ENCODE peak calls at places on chromosomes 16 and 17, in eight cellular contexts. Y is neuronal stem cell; D is hepatic stellate cell; K is endodermal cell; J is stimulated activated CD8-positive, alpha-beta memory T cell treated with anti-CD3 and anti-CD28 coated beads, Interleukin-4, amount 100 ng/mL, for 1 hour; P is smooth muscle cell of the brain vasculature; V is stimulated activated CD4-positive, alpha-beta T cell treated with anti-CD3 and anti-CD28 coated beads, Interleukin-2, amount 100 ng/mL, for 48 hours; B is astrocyte of the cerebellum. L is an unnamed sample.

GRCh38 chr16:62391940-62392339 is 355.7 kb upstream of the CDH8 start:
- DNase-seq in P (no peak), D (no peak), B (no peak), V (no peak), Y (no peak), J (no peak), K (no peak), L (no peak)

GRCh38 chr16:68786685-68787418 is 49.8 kb downstream of the CDH1 start:
- DNase-seq in P (no peak), J (no peak), K (no peak), Y (no peak), B (peak), D (peak), V (no peak), L (no peak)

GRCh38 chr16:88941933-88942909 is 34.8 kb downstream of the CBFA2T3 start:
- DNase-seq in K (peak), Y (peak), P (no peak), D (peak), B (no peak), J (no peak), V (peak), L (no peak)

GRCh38 chr17:18974407-18975149 is 22.6 kb downstream of the SLC5A10 start:
- DNase-seq in V (peak), Y (no peak), B (no peak), K (no peak), P (no peak), D (no peak), J (no peak), L (no peak)

GRCh38 chr16:19138601-19139000 is 24.8 kb downstream of the ITPRIPL2 start:
- DNase-seq in B (no peak), Y (no peak), K (peak), P (no peak), V (no peak), D (peak), J (no peak), L (no peak)

GRCh38 chr17:49277638-49278037 is 47.1 kb upstream of the PHOSPHO1 start:
- DNase-seq in B (no peak), J (no peak), P (no peak), Y (no peak), D (no peak), K (no peak), V (no peak), L (no peak)

GRCh38 chr17:279356-279755 is 73.3 kb downstream of the RPH3AL start:
- DNase-seq in V (no peak), Y (no peak), J (no peak), D (no peak), P (no peak), B (no peak), K (no peak), L (no peak)

GRCh38 chr16:28924399-28924761 is 658 bp downstream of the RABEP2 start:
- DNase-seq in P (no peak), V (no peak), K (no peak), Y (no peak), D (no peak), J (no peak), B (no peak), L (no peak)

GRCh38 chr17:82595893-82596292 is 52.4 kb downstream of the WDR45B start:
- DNase-seq in V (no peak), P (no peak), Y (no peak), B (no peak), D (no peak), K (no peak), J (no peak), L (no peak)

GRCh38 chr16:85607331-85607765 is 5.8 kb upstream of the GSE1 start:
- DNase-seq in B (no peak), V (no peak), K (peak), Y (peak), D (no peak), J (no peak), P (no peak), L (no peak)

GRCh38 chr16:15545544-15545943 is 97.4 kb downstream of the MARF1 start:
- DNase-seq in B (no peak), V (no peak), K (no peak), D (no peak), Y (no peak), P (no peak), J (no peak), L (no peak)

GRCh38 chr17:2487306-2487705 is 24.4 kb downstream of the METTL16 start:
- DNase-seq in V (no peak), J (no peak), Y (no peak), D (no peak), B (no peak), P (no peak), K (no peak), L (no peak)

GRCh38 chr17:48611681-48612455 is 1.1 kb upstream of the HOXB7 start:
- DNase-seq in V (no peak), B (no peak), J (no peak), K (peak), P (no peak), Y (no peak), D (no peak), L (no peak)

GRCh38 chr17:42135664-42136653 is 13.4 kb downstream of the HSPB9 start:
- DNase-seq in Y (no peak), D (peak), P (no peak), J (no peak), V (no peak), B (no peak), K (peak), L (no peak)

GRCh38 chr17:73160980-73161630 is 3.7 kb upstream of the SSTR2 start:
- DNase-seq in P (no peak), V (no peak), B (no peak), D (no peak), J (no peak), K (peak), Y (no peak), L (no peak)

GRCh38 chr17:44004077-44004760 is at the start of gene NAGS:
- DNase-seq in B (no peak), V (no peak), K (peak), Y (no peak), J (no peak), P (no peak), D (no peak), L (no peak)

GRCh38 chr17:13634001-13634400 is 32.3 kb upstream of the HS3ST3A1 start:
- DNase-seq in J (no peak), D (no peak), P (no peak), V (no peak), K (no peak), B (no peak), Y (no peak), L (no peak)

GRCh38 chr16:76535-77272 is 1.3 kb upstream of the MPG start:
- DNase-seq in J (no peak), V (no peak), K (peak), Y (no peak), P (no peak), B (no peak), D (peak), L (peak)

GRCh38 chr16:31200821-31201510 is 1.6 kb downstream of the PYCARD start:
- DNase-seq in V (no peak), J (no peak), Y (no peak), K (no peak), D (peak), P (no peak), B (no peak), L (no peak)

GRCh38 chr17:60229189-60229802 is 79.5 kb downstream of the CA4 start:
- DNase-seq in Y (no peak), J (no peak), K (no peak), D (no peak), B (no peak), P (no peak), V (no peak), L (no peak)

GRCh38 chr17:50207318-50207717 is 5.9 kb upstream of the COL1A1 start:
- DNase-seq in P (no peak), J (no peak), K (no peak), Y (no peak), D (no peak), B (no peak), V (no peak), L (no peak)

GRCh38 chr17:44331249-44331760 is 6.7 kb upstream of the SLC25A39 start:
- DNase-seq in D (peak), K (peak), B (peak), V (peak), J (no peak), P (no peak), Y (peak), L (no peak)

GRCh38 chr16:85462405-85463227 is 150.5 kb upstream of the GSE1 start:
- DNase-seq in J (no peak), V (no peak), D (peak), Y (peak), B (no peak), K (peak), P (no peak), L (no peak)

GRCh38 chr16:73095142-73095791 is 47.3 kb upstream of the ZFHX3 start:
- DNase-seq in P (no peak), B (no peak), J (no peak), D (no peak), K (no peak), Y (no peak), V (no peak), L (no peak)

GRCh38 chr17:74742153-74742515 is 5.1 kb downstream of the RAB37 start:
- DNase-seq in J (no peak), D (no peak), Y (no peak), K (peak), V (no peak), P (no peak), B (no peak), L (no peak)

GRCh38 chr17:83100853-83101391 is 21.5 kb downstream of the METRNL start:
- DNase-seq in Y (no peak), V (no peak), K (no peak), J (no peak), D (no peak), P (no peak), B (no peak), L (no peak)

GRCh38 chr16:68790130-68790761 is 53.1 kb upstream of the TANGO6 start:
- DNase-seq in Y (no peak), D (peak), K (peak), J (no peak), P (peak), V (no peak), B (peak), L (no peak)

GRCh38 chr17:67912656-67913055 is 83.6 kb downstream of the C17orf58 start:
- DNase-seq in V (no peak), D (no peak), J (no peak), B (no peak), P (no peak), K (no peak), Y (no peak), L (no peak)

GRCh38 chr16:75379911-75380847 is 53.1 kb downstream of the CFDP1 start:
- DNase-seq in Y (no peak), K (no peak), D (no peak), P (no peak), J (no peak), V (no peak), B (no peak), L (no peak)

GRCh38 chr17:1232786-1233185 is 37.5 kb upstream of the BHLHA9 start:
- DNase-seq in B (no peak), J (no peak), V (no peak), K (no peak), P (no peak), Y (no peak), D (peak), L (no peak)

GRCh38 chr17:3529817-3530741 is 27.5 kb downstream of the TRPV3 start:
- DNase-seq in B (no peak), V (no peak), K (peak), D (peak), P (no peak), J (no peak), Y (peak), L (no peak)

GRCh38 chr16:22220714-22221113 is 14.6 kb downstream of the EEF2K start:
- DNase-seq in Y (no peak), P (no peak), J (no peak), V (no peak), K (no peak), B (no peak), D (no peak), L (peak)

GRCh38 chr17:74569392-74570003 is 2.2 kb upstream of the CD300H start:
- DNase-seq in P (peak), V (peak), B (peak), D (no peak), Y (no peak), K (peak), J (no peak), L (peak)

GRCh38 chr17:41013606-41014005 is 4.7 kb upstream of the KRTAP3-1 start:
- DNase-seq in D (no peak), J (no peak), K (no peak), Y (no peak), V (no peak), B (no peak), P (no peak), L (no peak)

GRCh38 chr16:51114369-51114768 is 36.7 kb downstream of the SALL1 start:
- DNase-seq in K (no peak), J (no peak), Y (no peak), D (no peak), B (no peak), P (no peak), V (no peak), L (no peak)

GRCh38 chr17:81487487-81488275 is 24.9 kb downstream of the ACTG1 start:
- DNase-seq in J (no peak), V (peak), Y (peak), K (peak), P (no peak), B (no peak), D (peak), L (no peak)

GRCh38 chr17:19513897-19514488 is 19.7 kb upstream of the SLC47A1 start:
- DNase-seq in Y (peak), D (peak), B (peak), P (peak), J (peak), V (peak), K (peak), L (no peak)

L was measured in thoracic aorta.